ENCODE peak calls at places on chromosomes 3 and 15, in five cellular contexts. H is ovary, S is transverse colon, W is A549, I is SK-N-SH. D is an unnamed sample.

GRCh38 chr3:4989649-4989966 is 10.4 kb downstream of the BHLHE40 start:
- DNase-seq in H (no peak), S (no peak), W (no peak), I (no peak), D (no peak)

GRCh38 chr3:29677421-29677820 is 396.6 kb downstream of the RBMS3 start:
- DNase-seq in H (no peak), S (no peak), W (no peak), I (no peak), D (no peak)

GRCh38 chr15:63970723-63971426 is 75.4 kb downstream of the DAPK2 start:
- DNase-seq in H (no peak), S (no peak), W (no peak), I (no peak), D (no peak)

GRCh38 chr15:32730677-32731654 is 13.2 kb downstream of the GREM1 start:
- DNase-seq in H (peak), S (peak), W (no peak), I (no peak), D (no peak)

GRCh38 chr15:60520041-60520824 is 41.3 kb upstream of the ICE2 start:
- DNase-seq in H (no peak), S (no peak), W (no peak), I (no peak), D (no peak)

GRCh38 chr3:138356666-138357409 is 8.5 kb downstream of the MRAS start:
- DNase-seq in H (no peak), S (no peak), W (no peak), I (no peak), D (no peak)

GRCh38 chr3:197001972-197002700 is 27.5 kb downstream of the MELTF start:
- DNase-seq in H (peak), S (no peak), W (no peak), I (no peak), D (no peak)

GRCh38 chr3:15873415-15873814 is 75.6 kb upstream of the ANKRD28 start:
- DNase-seq in H (no peak), S (no peak), W (no peak), I (no peak), D (no peak)

GRCh38 chr3:60552581-60552980 is 698.7 kb downstream of the FHIT start:
- DNase-seq in H (no peak), S (no peak), W (no peak), I (no peak), D (no peak)

GRCh38 chr3:481680-482079 is 285.1 kb downstream of the CHL1 start:
- DNase-seq in H (no peak), S (no peak), W (no peak), I (peak), D (no peak)

GRCh38 chr3:184578822-184579221 is 17.2 kb downstream of the EPHB3 start:
- DNase-seq in H (no peak), S (no peak), W (no peak), I (no peak), D (no peak)

GRCh38 chr15:78347586-78348543 is 7.7 kb downstream of the CRABP1 start:
- DNase-seq in H (no peak), S (no peak), W (no peak), I (no peak), D (no peak)

DNA sequence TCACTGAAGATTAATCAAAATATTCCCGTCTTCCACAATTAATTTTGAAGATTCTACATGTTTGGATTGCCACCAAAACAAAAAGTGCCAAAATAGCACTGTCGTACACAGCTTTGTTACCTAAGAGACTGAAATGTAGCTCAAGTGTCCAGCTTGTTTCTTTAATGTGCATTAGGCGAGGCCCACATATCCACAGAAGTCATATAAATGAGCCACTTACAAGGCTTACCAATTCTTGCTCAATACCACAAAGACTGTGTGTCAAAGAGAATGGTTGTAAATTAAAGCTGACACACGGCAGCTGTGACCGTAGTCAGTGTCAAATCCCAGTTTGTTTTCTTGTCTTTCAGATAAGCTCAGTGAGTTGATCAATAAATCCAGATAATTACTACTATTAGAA is 639.4 kb upstream of the TBL1XR1 start:
- DNase-seq in H (no peak), S (no peak), W (no peak), I (no peak), D (no peak)
- TF ChIP-seq EP300 in H (no peak), S (no peak), W (no peak), I (no peak), D (no peak)

GRCh38 chr3:38164966-38165721 is at the start of gene OXSR1:
- DNase-seq in H (peak), S (peak), W (peak), I (peak), D (peak)
- TF ChIP-seq EP300 in H (peak), S (peak), W (no peak), I (peak), D (peak)

DNA sequence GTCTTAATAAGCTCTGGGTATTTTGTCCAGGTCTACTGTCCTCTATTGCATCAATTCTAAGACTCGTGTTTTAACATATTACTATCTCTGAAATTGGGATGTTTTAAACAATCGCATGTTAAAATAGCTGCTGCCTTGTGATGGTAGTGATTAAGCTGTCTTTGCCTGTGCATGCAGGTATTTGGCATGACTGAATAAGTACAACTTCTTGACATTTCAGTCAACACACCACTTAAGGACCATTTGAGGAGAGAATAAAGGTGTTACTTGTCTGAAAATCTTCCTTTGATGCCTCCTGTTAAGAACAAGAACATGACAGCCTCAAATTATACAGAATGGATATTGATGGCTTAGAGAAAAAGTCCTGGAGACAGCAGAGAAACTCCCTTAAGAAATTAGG is 33.0 kb downstream of the SLC35A5 start:
- DNase-seq in H (no peak), S (no peak), W (no peak), I (no peak), D (no peak)
- TF ChIP-seq EP300 in H (no peak), S (no peak), W (no peak), I (no peak), D (no peak)

DNA sequence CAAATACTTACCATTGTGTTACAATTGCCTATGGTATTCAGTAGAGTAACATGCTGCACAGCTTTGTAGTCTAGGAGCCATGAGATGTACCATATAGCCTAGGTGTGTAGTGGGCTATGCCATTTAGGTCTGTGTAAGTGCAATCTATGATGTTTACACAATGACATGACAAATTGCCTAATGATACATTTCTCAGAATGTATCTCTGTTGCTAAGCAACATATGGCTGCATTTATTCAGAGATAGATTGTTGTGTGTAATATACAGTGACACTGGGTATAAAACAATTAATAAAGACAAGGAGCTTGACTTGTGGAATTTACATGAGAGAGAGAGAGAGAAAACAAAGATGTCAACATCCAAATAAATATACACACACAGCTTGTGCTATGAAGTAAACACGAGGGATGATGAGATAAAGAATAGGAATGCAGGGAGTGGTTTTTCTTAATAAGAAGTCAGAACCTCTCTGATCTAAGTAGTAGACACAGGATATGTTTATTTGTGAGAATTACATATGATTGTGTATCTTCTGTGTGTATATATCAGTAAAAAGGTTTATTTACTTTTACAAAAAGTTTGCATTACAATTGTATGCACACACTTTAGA is 110.0 kb downstream of the KCNAB1 start:
- DNase-seq in H (no peak), S (no peak), W (no peak), I (no peak), D (no peak)
- TF ChIP-seq EP300 in H (no peak), S (no peak), W (no peak), I (no peak), D (no peak)

DNA sequence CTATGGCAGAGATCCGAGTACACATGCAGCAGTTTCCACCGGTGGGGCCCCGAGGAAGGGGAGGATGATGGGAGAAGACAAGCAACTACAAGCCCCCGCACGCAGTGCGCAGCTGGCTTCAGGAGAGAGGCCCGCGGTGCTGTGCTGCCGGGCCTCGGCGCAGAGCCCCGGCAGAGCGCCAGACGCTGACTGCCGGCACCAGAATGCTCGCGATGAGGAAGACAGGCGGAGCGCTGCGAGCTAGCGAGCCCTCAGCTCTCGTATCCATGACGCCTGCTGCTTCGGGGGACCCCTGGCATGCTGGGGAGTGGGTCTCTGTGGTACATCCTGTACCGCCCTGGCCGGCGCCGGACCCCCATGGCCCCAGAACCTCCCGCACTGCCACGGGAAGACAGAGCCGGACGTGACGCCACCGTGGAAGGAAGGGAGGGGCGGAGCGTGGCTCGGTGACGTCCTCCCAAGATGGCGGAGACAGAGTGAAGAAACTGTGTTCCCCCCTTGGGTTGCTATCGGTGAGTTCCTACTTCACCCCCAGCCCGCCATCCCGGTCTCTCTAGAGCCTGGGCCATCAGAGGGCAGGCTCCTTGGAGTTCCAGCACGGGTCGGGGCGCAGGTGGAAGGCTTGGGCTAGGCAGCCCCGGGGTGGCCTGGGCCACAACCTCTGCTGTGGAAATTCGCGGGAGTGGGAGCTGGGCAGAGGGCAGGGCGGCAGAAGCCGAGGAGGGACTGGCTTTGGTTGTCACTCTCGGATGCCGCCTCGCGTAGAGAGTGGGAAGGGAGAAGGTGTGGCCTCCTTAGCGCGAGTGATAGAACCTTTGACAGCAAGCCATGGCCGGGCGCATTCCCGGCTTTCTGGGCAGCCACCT is at the start of gene MYNN:
- DNase-seq in H (peak), S (peak), W (peak), I (peak), D (peak)
- TF ChIP-seq EP300 in H (peak), S (no peak), W (no peak), I (no peak), D (peak)

GRCh38 chr3:111926266-111926676 is 52.6 kb upstream of the ABHD10 start:
- DNase-seq in H (no peak), S (no peak), W (no peak), I (no peak), D (no peak)

GRCh38 chr3:111928613-111929012 is 50.2 kb upstream of the ABHD10 start:
- DNase-seq in H (no peak), S (no peak), W (no peak), I (no peak), D (no peak)

GRCh38 chr3:111923095-111923771 is 55.6 kb upstream of the ABHD10 start:
- DNase-seq in H (no peak), S (no peak), W (no peak), I (no peak), D (no peak)

GRCh38 chr3:111923821-111924220 is 55.0 kb upstream of the ABHD10 start:
- DNase-seq in H (no peak), S (no peak), W (no peak), I (no peak), D (no peak)

DNA sequence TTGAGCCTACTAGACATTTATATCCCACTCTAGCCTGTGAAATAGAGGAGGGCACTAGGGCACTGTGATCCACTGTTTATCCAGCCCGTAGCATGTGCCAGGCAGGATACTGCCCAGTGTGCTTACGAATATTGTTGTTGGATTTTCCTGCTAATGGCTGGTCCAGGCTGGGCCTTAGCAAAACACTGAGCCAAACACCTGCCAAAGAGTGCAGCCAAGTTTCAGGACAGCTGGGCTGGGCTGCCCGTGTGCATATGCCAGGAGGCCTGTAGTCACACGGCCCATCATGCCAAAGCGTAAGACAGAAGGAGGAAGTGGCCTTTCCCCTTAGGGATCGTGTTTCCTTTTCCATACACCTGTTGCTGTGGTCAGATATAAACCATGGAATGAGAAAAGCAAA is 54.5 kb upstream of the ABHD10 start:
- DNase-seq in H (no peak), S (peak), W (no peak), I (no peak), D (peak)
- TF ChIP-seq EP300 in H (no peak), S (no peak), W (no peak), I (no peak), D (no peak)

GRCh38 chr15:83899670-83900069 is 245.7 kb downstream of the ADAMTSL3 start:
- DNase-seq in H (no peak), S (no peak), W (no peak), I (no peak), D (no peak)
- TF ChIP-seq EP300 in H (no peak), S (no peak), W (no peak), I (no peak), D (no peak)

GRCh38 chr3:50542177-50543034 is 25.1 kb downstream of the C3orf18 start:
- DNase-seq in H (peak), S (peak), W (peak), I (peak), D (peak)
- TF ChIP-seq EP300 in H (no peak), S (no peak), W (no peak), I (no peak), D (no peak)

DNA sequence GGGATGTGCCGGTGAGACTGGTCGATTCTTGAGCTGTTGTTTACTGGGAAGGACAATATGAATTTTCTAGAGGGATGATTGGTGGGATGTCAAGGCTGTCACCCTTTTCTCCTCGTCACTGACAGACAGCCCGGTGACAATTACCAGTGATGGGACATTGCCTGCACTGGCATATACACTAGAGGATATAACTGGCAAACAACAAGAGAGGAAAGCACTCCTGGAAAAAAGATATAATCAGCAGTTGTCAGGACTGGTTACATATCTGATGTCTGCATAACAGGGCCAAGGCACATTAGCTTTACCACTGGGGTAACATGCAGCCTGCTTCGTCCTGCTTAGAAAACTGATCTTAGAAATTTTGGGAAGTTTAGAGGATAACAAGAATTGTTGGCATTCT is 131.1 kb downstream of the ROBO2 start:
- DNase-seq in H (no peak), S (no peak), W (no peak), I (peak), D (no peak)
- TF ChIP-seq EP300 in H (no peak), S (no peak), W (no peak), I (peak), D (no peak)